ENCODE peak calls at places on chromosomes 13 and 19, in seven cellular contexts. One of them, this sample, is unnamed.

GRCh38 chr13:59346861-59347470 is 816.8 kb downstream of the DIAPH3 start:
- DNase-seq in cardiac muscle cell: no peak
- DNase-seq in GM23338: peak
- DNase-seq in adrenal gland: no peak
- DNase-seq in HFFc6: no peak
- DNase-seq in WTC11: peak
- DNase-seq in dorsolateral prefrontal cortex: no peak
- DNase-seq in this sample: no peak

GRCh38 chr19:5436101-5436947 is 18.9 kb upstream of the ZNRF4 start:
- DNase-seq in adrenal gland: no peak
- DNase-seq in WTC11: peak
- DNase-seq in HFFc6: peak
- DNase-seq in dorsolateral prefrontal cortex: peak
- DNase-seq in GM23338: peak
- DNase-seq in cardiac muscle cell: peak
- DNase-seq in this sample: peak

GRCh38 chr19:50981587-50982146 is 2.0 kb downstream of the KLK7 start:
- DNase-seq in HFFc6: no peak
- DNase-seq in GM23338: no peak
- DNase-seq in dorsolateral prefrontal cortex: no peak
- DNase-seq in WTC11: no peak
- DNase-seq in adrenal gland: no peak
- DNase-seq in cardiac muscle cell: no peak
- DNase-seq in this sample: no peak

GRCh38 chr13:79989251-79989661 is 351.7 kb downstream of the SPRY2 start:
- DNase-seq in HFFc6: peak
- DNase-seq in adrenal gland: no peak
- DNase-seq in GM23338: no peak
- DNase-seq in WTC11: no peak
- DNase-seq in cardiac muscle cell: no peak
- DNase-seq in dorsolateral prefrontal cortex: no peak
- DNase-seq in this sample: no peak

GRCh38 chr19:39996218-39996810 is 546 bp upstream of the ZNF546 start:
- DNase-seq in WTC11: no peak
- DNase-seq in cardiac muscle cell: peak
- DNase-seq in dorsolateral prefrontal cortex: peak
- DNase-seq in GM23338: no peak
- DNase-seq in adrenal gland: peak
- DNase-seq in HFFc6: peak
- DNase-seq in this sample: no peak

GRCh38 chr13:20190481-20191310 is 2.0 kb downstream of the GJB2 start:
- DNase-seq in adrenal gland: no peak
- DNase-seq in dorsolateral prefrontal cortex: no peak
- DNase-seq in GM23338: no peak
- DNase-seq in cardiac muscle cell: no peak
- DNase-seq in HFFc6: peak
- DNase-seq in WTC11: no peak
- DNase-seq in this sample: no peak

GRCh38 chr13:52852444-52852843 is 4.0 kb upstream of the PCDH8 start:
- DNase-seq in cardiac muscle cell: no peak
- DNase-seq in HFFc6: no peak
- DNase-seq in adrenal gland: no peak
- DNase-seq in dorsolateral prefrontal cortex: no peak
- DNase-seq in GM23338: no peak
- DNase-seq in WTC11: no peak
- DNase-seq in this sample: no peak

GRCh38 chr13:20547479-20547908 is 19.5 kb upstream of the IFT88 start:
- DNase-seq in GM23338: no peak
- DNase-seq in WTC11: no peak
- DNase-seq in cardiac muscle cell: no peak
- DNase-seq in HFFc6: no peak
- DNase-seq in dorsolateral prefrontal cortex: no peak
- DNase-seq in adrenal gland: no peak
- DNase-seq in this sample: no peak

GRCh38 chr19:45172173-45172572 is 5.9 kb downstream of the TRAPPC6A start:
- DNase-seq in dorsolateral prefrontal cortex: no peak
- DNase-seq in GM23338: no peak
- DNase-seq in HFFc6: no peak
- DNase-seq in WTC11: no peak
- DNase-seq in cardiac muscle cell: no peak
- DNase-seq in adrenal gland: no peak
- DNase-seq in this sample: no peak

GRCh38 chr19:4063369-4064072 is 3.2 kb downstream of the ZBTB7A start:
- DNase-seq in WTC11: no peak
- DNase-seq in GM23338: peak
- DNase-seq in HFFc6: no peak
- DNase-seq in dorsolateral prefrontal cortex: no peak
- DNase-seq in cardiac muscle cell: no peak
- DNase-seq in adrenal gland: peak
- DNase-seq in this sample: no peak

GRCh38 chr13:51721485-51721884 is 82.5 kb downstream of the DHRS12 start:
- DNase-seq in GM23338: no peak
- DNase-seq in adrenal gland: peak
- DNase-seq in dorsolateral prefrontal cortex: no peak
- DNase-seq in HFFc6: no peak
- DNase-seq in cardiac muscle cell: no peak
- DNase-seq in WTC11: no peak
- DNase-seq in this sample: no peak

GRCh38 chr13:69324109-69324886 is 783.3 kb upstream of the ATXN8OS start:
- DNase-seq in HFFc6: no peak
- DNase-seq in dorsolateral prefrontal cortex: no peak
- DNase-seq in WTC11: no peak
- DNase-seq in cardiac muscle cell: peak
- DNase-seq in GM23338: peak
- DNase-seq in adrenal gland: no peak
- DNase-seq in this sample: no peak

GRCh38 chr19:49787746-49788145 is 20.9 kb downstream of the AP2A1 start:
- DNase-seq in dorsolateral prefrontal cortex: no peak
- DNase-seq in GM23338: no peak
- DNase-seq in WTC11: no peak
- DNase-seq in HFFc6: no peak
- DNase-seq in adrenal gland: no peak
- DNase-seq in cardiac muscle cell: no peak
- DNase-seq in this sample: no peak

GRCh38 chr19:3250675-3251074 is 26.2 kb downstream of the CELF5 start:
- DNase-seq in cardiac muscle cell: no peak
- DNase-seq in GM23338: peak
- DNase-seq in HFFc6: no peak
- DNase-seq in dorsolateral prefrontal cortex: no peak
- DNase-seq in adrenal gland: peak
- DNase-seq in WTC11: peak
- DNase-seq in this sample: no peak

GRCh38 chr19:40995355-40995754 is 4.3 kb downstream of the CYP2B6 start:
- DNase-seq in HFFc6: no peak
- DNase-seq in adrenal gland: no peak
- DNase-seq in WTC11: no peak
- DNase-seq in cardiac muscle cell: no peak
- DNase-seq in dorsolateral prefrontal cortex: no peak
- DNase-seq in GM23338: no peak
- DNase-seq in this sample: no peak

GRCh38 chr13:20869540-20869939 is 33.0 kb downstream of the XPO4 start:
- DNase-seq in adrenal gland: no peak
- DNase-seq in WTC11: no peak
- DNase-seq in GM23338: no peak
- DNase-seq in cardiac muscle cell: no peak
- DNase-seq in dorsolateral prefrontal cortex: no peak
- DNase-seq in HFFc6: no peak
- DNase-seq in this sample: no peak

GRCh38 chr13:71806885-71807284 is 60.1 kb downstream of the DACH1 start:
- DNase-seq in cardiac muscle cell: no peak
- DNase-seq in HFFc6: no peak
- DNase-seq in adrenal gland: no peak
- DNase-seq in WTC11: no peak
- DNase-seq in dorsolateral prefrontal cortex: no peak
- DNase-seq in GM23338: no peak
- DNase-seq in this sample: no peak

GRCh38 chr13:21703846-21704245 is 33.0 kb downstream of the FGF9 start:
- DNase-seq in cardiac muscle cell: no peak
- DNase-seq in adrenal gland: no peak
- DNase-seq in HFFc6: no peak
- DNase-seq in WTC11: no peak
- DNase-seq in dorsolateral prefrontal cortex: no peak
- DNase-seq in GM23338: no peak
- DNase-seq in this sample: no peak

GRCh38 chr19:43290568-43291359 is 21.4 kb upstream of the PSG9 start:
- DNase-seq in GM23338: peak
- DNase-seq in HFFc6: no peak
- DNase-seq in adrenal gland: no peak
- DNase-seq in cardiac muscle cell: peak
- DNase-seq in WTC11: peak
- DNase-seq in dorsolateral prefrontal cortex: no peak
- DNase-seq in this sample: no peak

GRCh38 chr19:28553764-28554163 is 659.2 kb downstream of the UQCRFS1 start:
- DNase-seq in HFFc6: no peak
- DNase-seq in adrenal gland: no peak
- DNase-seq in dorsolateral prefrontal cortex: no peak
- DNase-seq in WTC11: no peak
- DNase-seq in cardiac muscle cell: no peak
- DNase-seq in GM23338: no peak
- DNase-seq in this sample: no peak

GRCh38 chr13:75803175-75803611 is 167.1 kb downstream of the LMO7 start:
- DNase-seq in GM23338: peak
- DNase-seq in dorsolateral prefrontal cortex: no peak
- DNase-seq in HFFc6: no peak
- DNase-seq in WTC11: peak
- DNase-seq in adrenal gland: no peak
- DNase-seq in cardiac muscle cell: peak
- DNase-seq in this sample: no peak

GRCh38 chr19:29418106-29418684 is 107.6 kb upstream of the VSTM2B start:
- DNase-seq in adrenal gland: no peak
- DNase-seq in HFFc6: no peak
- DNase-seq in WTC11: no peak
- DNase-seq in cardiac muscle cell: no peak
- DNase-seq in GM23338: no peak
- DNase-seq in dorsolateral prefrontal cortex: no peak
- DNase-seq in this sample: no peak

GRCh38 chr13:74153316-74153715 is 19.1 kb upstream of the KLF12 start:
- DNase-seq in cardiac muscle cell: no peak
- DNase-seq in WTC11: no peak
- DNase-seq in adrenal gland: no peak
- DNase-seq in dorsolateral prefrontal cortex: no peak
- DNase-seq in GM23338: no peak
- DNase-seq in HFFc6: no peak
- DNase-seq in this sample: no peak

GRCh38 chr19:29685326-29685725 is 20.1 kb downstream of the PLEKHF1 start:
- DNase-seq in cardiac muscle cell: no peak
- DNase-seq in dorsolateral prefrontal cortex: no peak
- DNase-seq in GM23338: no peak
- DNase-seq in adrenal gland: no peak
- DNase-seq in WTC11: no peak
- DNase-seq in HFFc6: no peak
- DNase-seq in this sample: no peak

GRCh38 chr19:14375055-14375581 is 6.1 kb upstream of the ADGRE5 start:
- DNase-seq in adrenal gland: peak
- DNase-seq in WTC11: no peak
- DNase-seq in GM23338: no peak
- DNase-seq in dorsolateral prefrontal cortex: no peak
- DNase-seq in cardiac muscle cell: no peak
- DNase-seq in HFFc6: no peak
- DNase-seq in this sample: no peak

GRCh38 chr13:114111577-114111976 is 20.8 kb downstream of the RASA3 start:
- DNase-seq in cardiac muscle cell: no peak
- DNase-seq in adrenal gland: no peak
- DNase-seq in HFFc6: peak
- DNase-seq in WTC11: no peak
- DNase-seq in GM23338: no peak
- DNase-seq in dorsolateral prefrontal cortex: no peak
- DNase-seq in this sample: no peak

GRCh38 chr19:1119475-1120217 is 15.9 kb downstream of the GPX4 start:
- DNase-seq in dorsolateral prefrontal cortex: no peak
- DNase-seq in adrenal gland: no peak
- DNase-seq in cardiac muscle cell: no peak
- DNase-seq in HFFc6: no peak
- DNase-seq in GM23338: no peak
- DNase-seq in WTC11: no peak
- DNase-seq in this sample: no peak

GRCh38 chr19:54369082-54369691 is 4.5 kb upstream of the LAIR1 start:
- DNase-seq in WTC11: no peak
- DNase-seq in adrenal gland: no peak
- DNase-seq in dorsolateral prefrontal cortex: no peak
- DNase-seq in HFFc6: no peak
- DNase-seq in cardiac muscle cell: no peak
- DNase-seq in GM23338: no peak
- DNase-seq in this sample: no peak

GRCh38 chr19:8158411-8159074 is 9.2 kb upstream of the FBN3 start:
- DNase-seq in cardiac muscle cell: peak
- DNase-seq in WTC11: peak
- DNase-seq in dorsolateral prefrontal cortex: peak
- DNase-seq in GM23338: peak
- DNase-seq in HFFc6: peak
- DNase-seq in adrenal gland: peak
- DNase-seq in this sample: no peak

GRCh38 chr13:98892821-98893220 is 85.0 kb downstream of the DOCK9 start:
- DNase-seq in GM23338: peak
- DNase-seq in dorsolateral prefrontal cortex: no peak
- DNase-seq in HFFc6: no peak
- DNase-seq in WTC11: no peak
- DNase-seq in adrenal gland: no peak
- DNase-seq in cardiac muscle cell: no peak
- DNase-seq in this sample: no peak
- TF ChIP-seq CTCF in GM23338: no peak
- TF ChIP-seq CTCF in dorsolateral prefrontal cortex: no peak
- TF ChIP-seq CTCF in HFFc6: no peak
- TF ChIP-seq CTCF in WTC11: no peak
- TF ChIP-seq CTCF in adrenal gland: no peak
- TF ChIP-seq CTCF in cardiac muscle cell: no peak
- TF ChIP-seq CTCF in this sample: no peak

GRCh38 chr13:29707876-29708543 is 112.5 kb upstream of the SLC7A1 start:
- DNase-seq in cardiac muscle cell: peak
- DNase-seq in HFFc6: peak
- DNase-seq in dorsolateral prefrontal cortex: no peak
- DNase-seq in adrenal gland: peak
- DNase-seq in WTC11: peak
- DNase-seq in GM23338: peak
- DNase-seq in this sample: no peak
- TF ChIP-seq CTCF in cardiac muscle cell: peak
- TF ChIP-seq CTCF in HFFc6: peak
- TF ChIP-seq CTCF in dorsolateral prefrontal cortex: peak
- TF ChIP-seq CTCF in adrenal gland: no peak
- TF ChIP-seq CTCF in WTC11: peak
- TF ChIP-seq CTCF in GM23338: peak
- TF ChIP-seq CTCF in this sample: peak

GRCh38 chr13:97749174-97749573 is 204.3 kb upstream of the IPO5 start:
- DNase-seq in HFFc6: no peak
- DNase-seq in GM23338: peak
- DNase-seq in adrenal gland: no peak
- DNase-seq in cardiac muscle cell: no peak
- DNase-seq in WTC11: no peak
- DNase-seq in dorsolateral prefrontal cortex: no peak
- DNase-seq in this sample: no peak
- TF ChIP-seq CTCF in HFFc6: no peak
- TF ChIP-seq CTCF in GM23338: peak
- TF ChIP-seq CTCF in adrenal gland: no peak
- TF ChIP-seq CTCF in cardiac muscle cell: peak
- TF ChIP-seq CTCF in WTC11: no peak
- TF ChIP-seq CTCF in dorsolateral prefrontal cortex: peak
- TF ChIP-seq CTCF in this sample: peak

GRCh38 chr13:49679244-49679643 is 12.0 kb downstream of the EBPL start:
- DNase-seq in adrenal gland: no peak
- DNase-seq in dorsolateral prefrontal cortex: no peak
- DNase-seq in WTC11: no peak
- DNase-seq in cardiac muscle cell: no peak
- DNase-seq in GM23338: no peak
- DNase-seq in HFFc6: no peak
- DNase-seq in this sample: no peak
- TF ChIP-seq CTCF in adrenal gland: no peak
- TF ChIP-seq CTCF in dorsolateral prefrontal cortex: no peak
- TF ChIP-seq CTCF in WTC11: no peak
- TF ChIP-seq CTCF in cardiac muscle cell: peak
- TF ChIP-seq CTCF in GM23338: peak
- TF ChIP-seq CTCF in HFFc6: no peak
- TF ChIP-seq CTCF in this sample: no peak

GRCh38 chr19:38952395-38953165 is 21.8 kb downstream of the MRPS12 start:
- DNase-seq in WTC11: peak
- DNase-seq in cardiac muscle cell: peak
- DNase-seq in HFFc6: no peak
- DNase-seq in GM23338: peak
- DNase-seq in dorsolateral prefrontal cortex: no peak
- DNase-seq in adrenal gland: peak
- DNase-seq in this sample: no peak
- TF ChIP-seq CTCF in WTC11: peak
- TF ChIP-seq CTCF in cardiac muscle cell: peak
- TF ChIP-seq CTCF in HFFc6: peak
- TF ChIP-seq CTCF in GM23338: peak
- TF ChIP-seq CTCF in dorsolateral prefrontal cortex: peak
- TF ChIP-seq CTCF in adrenal gland: no peak
- TF ChIP-seq CTCF in this sample: peak

This sample was measured in D721Med.